ENCODE peak calls at places on chromosomes 1 and 21, in five cellular contexts. W is MM.1S, K is neural progenitor cell, I is SK-N-SH, Z is HCT116. D is an unnamed sample.

GRCh38 chr1:28606771-28607170 is 14.7 kb downstream of the RAB42 start:
- DNase-seq in W (no peak), I (no peak), Z (no peak), K (no peak), D (no peak)

GRCh38 chr1:116205941-116206679 is 94.9 kb downstream of the MAB21L3 start:
- DNase-seq in Z (no peak), K (no peak), I (no peak), W (no peak), D (no peak)

GRCh38 chr21:34046917-34047316 is 26.5 kb upstream of the MRPS6 start:
- DNase-seq in W (peak; percentile 64), I (no peak), Z (no peak), K (no peak), D (no peak)

GRCh38 chr1:205535096-205535495 is 30.6 kb downstream of the CDK18 start:
- DNase-seq in K (no peak), Z (no peak), W (no peak), I (peak; percentile 1), D (no peak)

GRCh38 chr1:114341886-114342285 is 169.1 kb downstream of the TRIM33 start:
- DNase-seq in I (no peak), Z (no peak), W (no peak), K (no peak), D (no peak)

GRCh38 chr1:245971711-245972085 is 535.4 kb downstream of the SMYD3 start:
- DNase-seq in K (no peak), I (no peak), W (no peak), Z (no peak), D (peak; percentile 50)

GRCh38 chr1:222522105-222522915 is 25.6 kb downstream of the HHIPL2 start:
- DNase-seq in K (no peak), W (no peak), I (no peak), Z (no peak), D (no peak)

GRCh38 chr1:36203554-36204346 is 20.5 kb upstream of the THRAP3 start:
- DNase-seq in Z (no peak), K (peak; percentile 55), W (no peak), I (peak; percentile 61), D (peak; percentile 75)

GRCh38 chr1:156852414-156852874 is 6.5 kb downstream of the INSRR start:
- DNase-seq in W (no peak), I (peak; percentile 96), K (no peak), Z (no peak), D (peak; percentile 25)

GRCh38 chr1:209630383-209631219 is 21.6 kb downstream of the LAMB3 start:
- DNase-seq in I (no peak), Z (no peak), K (no peak), W (no peak), D (no peak)

GRCh38 chr1:200211157-200211556 is 183.6 kb downstream of the NR5A2 start:
- DNase-seq in K (no peak), I (no peak), W (no peak), Z (no peak), D (peak; percentile 85)

GRCh38 chr1:100720751-100721150 is 1.2 kb downstream of the VCAM1 start:
- DNase-seq in K (no peak), I (no peak), W (no peak), Z (no peak), D (no peak)

GRCh38 chr1:234613128-234613875 is 3.3 kb upstream of the IRF2BP2 start:
- DNase-seq in I (no peak), Z (no peak), W (no peak), K (no peak), D (peak; percentile 91)

GRCh38 chr21:21631961-21632360 is 633.8 kb downstream of the NCAM2 start:
- DNase-seq in I (no peak), Z (no peak), W (no peak), K (no peak), D (peak; percentile 62)

GRCh38 chr1:83769594-83770321 is 229.2 kb downstream of the TTLL7 start:
- DNase-seq in K (no peak), Z (no peak), I (no peak), W (no peak), D (no peak)

GRCh38 chr1:40344597-40344996 is 27.5 kb upstream of the COL9A2 start:
- DNase-seq in K (no peak), I (peak; percentile 13), W (no peak), Z (no peak), D (peak; percentile 81)

GRCh38 chr1:24299901-24300300 is 19.3 kb upstream of the GRHL3 start:
- DNase-seq in K (no peak), W (no peak), I (no peak), Z (no peak), D (no peak)

GRCh38 chr1:230170153-230170547 is 103.1 kb downstream of the GALNT2 start:
- DNase-seq in Z (no peak), I (no peak), K (no peak), W (no peak), D (no peak)

GRCh38 chr1:157878059-157878458 is 36.5 kb upstream of the CD5L start:
- DNase-seq in K (peak; percentile 63), W (peak; percentile 73), Z (peak; percentile 46), I (peak; percentile 0), D (peak; percentile 54)

GRCh38 chr21:45741691-45742090 is 98.2 kb downstream of the PCBP3 start:
- DNase-seq in I (no peak), Z (no peak), W (no peak), K (no peak), D (no peak)

GRCh38 chr1:197003132-197003531 is 25.8 kb downstream of the CFHR5 start:
- DNase-seq in I (no peak), K (no peak), Z (no peak), W (no peak), D (no peak)

GRCh38 chr1:117821382-117821755 is 108.1 kb downstream of the GDAP2 start:
- DNase-seq in I (no peak), K (no peak), Z (no peak), W (no peak), D (no peak)

GRCh38 chr1:91080650-91081049 is 58.8 kb upstream of the ZNF644 start:
- DNase-seq in W (no peak), I (no peak), K (no peak), Z (no peak), D (peak; percentile 66)

DNA sequence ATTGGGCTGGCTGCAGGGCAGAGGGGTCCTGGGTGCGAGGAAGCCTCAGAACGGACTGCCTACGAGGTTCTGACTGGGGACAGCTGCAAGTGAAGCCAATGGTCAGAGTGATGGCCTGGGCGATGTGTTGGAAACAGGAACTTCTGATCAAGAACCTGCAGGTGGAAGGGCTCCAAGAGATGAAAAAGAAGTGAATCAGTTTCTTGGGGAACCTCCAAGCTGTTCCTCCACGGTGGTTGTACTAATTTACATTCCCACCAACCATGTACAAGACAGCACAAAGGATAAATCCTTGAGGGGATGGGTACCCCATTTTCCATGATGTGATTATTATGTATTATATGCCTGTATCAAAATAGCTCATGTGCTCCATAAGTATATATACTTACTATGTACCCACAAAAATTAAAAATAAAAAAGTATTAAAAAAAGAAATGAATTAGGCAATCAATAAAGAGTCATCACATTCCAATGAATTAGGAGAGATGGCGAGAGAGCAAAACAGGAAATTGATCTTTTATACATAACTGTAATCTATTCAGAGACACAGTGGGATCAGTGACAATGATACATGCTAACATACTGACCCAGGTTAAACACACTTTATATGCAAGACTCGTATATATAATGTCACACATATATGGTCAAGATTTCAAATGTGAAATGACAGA is 58.1 kb downstream of the PTPN14 start:
- DNase-seq in I (no peak), K (no peak), Z (no peak), W (no peak), D (peak; percentile 84)
- TF ChIP-seq EZH2phosphoT487 in I (no peak), K (no peak), Z (no peak), W (no peak), D (no peak)

DNA sequence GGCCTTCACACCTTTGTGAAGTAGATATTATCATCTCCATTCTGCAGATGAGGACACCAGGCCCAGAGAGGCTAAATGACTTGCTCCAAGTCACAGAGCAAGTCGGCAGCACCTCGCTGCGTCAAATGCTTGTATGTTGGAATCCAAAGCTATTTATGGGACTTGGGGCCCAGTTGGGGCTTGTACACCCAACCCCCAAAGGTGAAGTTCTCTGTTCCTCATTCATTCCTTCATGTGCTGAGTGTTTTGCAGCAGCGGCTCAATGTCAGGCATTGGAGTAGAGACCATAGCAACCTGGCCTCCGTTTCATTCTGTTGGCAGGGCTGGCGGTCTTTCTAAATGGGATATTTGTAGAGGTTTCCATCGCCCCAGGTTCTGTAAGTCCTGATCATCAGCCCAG is 113.4 kb upstream of the SLC25A33 start:
- DNase-seq in K (no peak), Z (no peak), I (no peak), W (no peak), D (no peak)
- H3K4me1 ChIP-seq in K (peaks cover 4% of the 10 kb centered on the region), Z (peaks cover 6% of the 10 kb centered on the region), I (peaks cover 7% of the 10 kb centered on the region), W (peaks cover 35% of the 10 kb centered on the region), D (peaks cover 6% of the 10 kb centered on the region)

GRCh38 chr1:175978926-175979325 is 228.2 kb downstream of the COP1 start:
- DNase-seq in Z (no peak), I (no peak), K (no peak), W (no peak), D (peak; percentile 40)
- TF ChIP-seq EZH2phosphoT487 in Z (no peak), I (no peak), K (no peak), W (no peak), D (no peak)

GRCh38 chr1:213020016-213020415 is 4.3 kb upstream of the ANGEL2 start:
- DNase-seq in K (no peak), I (no peak), W (no peak), Z (no peak), D (no peak)

GRCh38 chr1:213019450-213019849 is 3.8 kb upstream of the ANGEL2 start:
- DNase-seq in W (no peak), Z (no peak), I (no peak), K (no peak), D (no peak)

GRCh38 chr1:213017447-213018273 is 2.0 kb upstream of the ANGEL2 start:
- DNase-seq in W (no peak), I (no peak), Z (no peak), K (no peak), D (peak; percentile 10)

GRCh38 chr1:213014642-213015041 is 1.0 kb downstream of the ANGEL2 start:
- DNase-seq in I (peak; percentile 13), W (no peak), K (peak; percentile 29), Z (no peak), D (peak; percentile 66)

DNA sequence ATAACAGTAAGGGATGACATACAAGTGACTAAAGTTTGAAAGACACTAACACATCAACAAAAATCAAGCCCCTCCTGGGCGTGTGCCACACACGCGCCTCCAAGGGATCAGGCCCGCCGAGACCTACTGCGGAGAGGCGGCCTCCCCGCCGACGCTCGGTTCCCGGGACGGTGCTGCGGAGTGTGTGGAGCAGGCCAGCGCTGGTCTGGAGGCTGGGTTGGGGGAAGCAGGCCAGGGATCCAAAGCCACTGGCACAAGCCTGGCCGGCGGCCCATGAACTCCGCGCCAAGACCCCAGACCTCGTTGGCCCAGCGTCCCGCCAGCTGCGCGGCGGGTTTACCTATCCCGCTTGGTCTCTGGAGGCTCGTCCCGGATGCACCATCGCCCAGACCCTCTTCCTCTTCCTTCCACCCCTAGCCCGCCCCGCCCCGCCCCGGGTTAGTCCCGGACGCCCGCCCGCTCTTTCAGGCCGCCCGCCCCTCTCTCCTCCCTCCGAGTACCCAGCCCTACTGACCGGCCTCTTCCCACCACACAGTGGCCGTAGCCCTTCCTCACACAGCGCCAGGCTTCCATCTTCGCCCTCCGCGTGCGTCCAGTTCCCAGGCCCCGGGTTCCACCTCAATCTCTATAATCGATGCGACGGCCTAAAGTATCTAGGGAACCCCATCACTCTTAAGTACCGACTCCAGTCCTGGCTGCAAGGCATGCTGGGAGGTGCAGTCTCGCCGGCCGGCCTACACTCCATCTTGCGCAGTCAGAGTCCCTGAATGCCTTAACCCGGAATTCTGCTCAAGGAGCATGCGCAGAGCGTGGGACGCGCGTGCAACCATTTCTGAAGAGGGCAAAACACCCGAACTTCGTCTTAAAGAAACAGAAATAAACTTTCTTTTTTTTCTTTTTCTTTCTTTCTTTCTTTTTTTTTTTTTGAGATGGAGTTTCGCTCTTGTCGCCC is at the start of gene ANGEL2:
- DNase-seq in I (peak; percentile 92), Z (peak; percentile 96), W (peak; percentile 99), K (peak; percentile 94), D (peak; percentile 98)
- H3K4me1 ChIP-seq in I (peaks cover 6% of the 10 kb centered on the region), Z (no peaks in the 10 kb centered on the region), W (peaks cover 3% of the 10 kb centered on the region), K (peaks cover 9% of the 10 kb centered on the region), D (peaks cover 12% of the 10 kb centered on the region)

GRCh38 chr1:203669739-203670138 is 43.1 kb downstream of the ATP2B4 start:
- DNase-seq in W (no peak), K (no peak), I (no peak), Z (peak; percentile 46), D (peak; percentile 81)
- TF ChIP-seq EZH2phosphoT487 in W (no peak), K (no peak), I (no peak), Z (no peak), D (no peak)

D was measured in GM23248.